ENCODE peak calls at places on chromosomes 13 and 19, in seven cellular contexts. Y is adipocyte, S is ovary, T is fibroblast of mammary gland, H is SJSA1, U is spleen, R is SJCRH30. F is an unnamed sample.

GRCh38 chr19:3712663-3713531 is 4.7 kb downstream of the TJP3 start:
- DNase-seq in Y (no peak), S (no peak), T (no peak), H (no peak), U (no peak), R (no peak), F (peak; percentile 62)

GRCh38 chr13:59774511-59774911 is 389.2 kb downstream of the DIAPH3 start:
- DNase-seq in Y (peak; percentile 75), S (no peak), T (peak; percentile 61), H (no peak), U (no peak), R (peak; percentile 55), F (no peak)

GRCh38 chr19:9580728-9581127 is 3.6 kb downstream of the ZNF121 start:
- DNase-seq in Y (no peak), S (no peak), T (no peak), H (no peak), U (no peak), R (no peak), F (no peak)

GRCh38 chr13:44523176-44524017 is 52.7 kb downstream of the TSC22D1 start:
- DNase-seq in Y (peak; percentile 71), S (no peak), T (peak; percentile 52), H (peak; percentile 42), U (no peak), R (no peak), F (no peak)

GRCh38 chr19:41811036-41811435 is 14.6 kb downstream of the CEACAM3 start:
- DNase-seq in Y (no peak), S (no peak), T (no peak), H (no peak), U (peak; percentile 86), R (no peak), F (no peak)

GRCh38 chr13:78742659-78743058 is 83.7 kb upstream of the OBI1 start:
- DNase-seq in Y (no peak), S (no peak), T (no peak), H (no peak), U (no peak), R (no peak), F (no peak)

GRCh38 chr13:31824705-31825512 is 85.6 kb downstream of the RXFP2 start:
- DNase-seq in Y (peak; percentile 69), S (no peak), T (peak; percentile 43), H (no peak), U (no peak), R (no peak), F (no peak)

GRCh38 chr13:30577381-30577780 is 40.3 kb upstream of the USPL1 start:
- DNase-seq in Y (peak; percentile 67), S (no peak), T (peak; percentile 96), H (peak; percentile 70), U (no peak), R (peak; percentile 39), F (no peak)

GRCh38 chr19:18399008-18399407 is 1.6 kb upstream of the LRRC25 start:
- DNase-seq in Y (peak; percentile 50), S (peak; percentile 30), T (peak; percentile 60), H (peak; percentile 75), U (peak; percentile 86), R (no peak), F (no peak)

GRCh38 chr19:42280761-42281174 is 11.7 kb downstream of the CIC start:
- DNase-seq in Y (peak; percentile 77), S (no peak), T (peak; percentile 47), H (no peak), U (peak; percentile 87), R (peak; percentile 63), F (no peak)

GRCh38 chr19:5313307-5313706 is 27.3 kb downstream of the PTPRS start:
- DNase-seq in Y (no peak), S (no peak), T (no peak), H (no peak), U (peak; percentile 79), R (no peak), F (peak; percentile 74)

GRCh38 chr19:55672418-55672817 is 2.6 kb upstream of the EPN1 start:
- DNase-seq in Y (no peak), S (no peak), T (no peak), H (no peak), U (no peak), R (no peak), F (peak; percentile 19)

GRCh38 chr13:102642029-102642428 is 45.2 kb downstream of the TPP2 start:
- DNase-seq in Y (no peak), S (no peak), T (no peak), H (no peak), U (no peak), R (no peak), F (no peak)

GRCh38 chr13:99617474-99618255 is 116.4 kb downstream of the TM9SF2 start:
- DNase-seq in Y (peak; percentile 81), S (peak; percentile 40), T (peak; percentile 66), H (peak; percentile 85), U (no peak), R (peak; percentile 19), F (peak; percentile 73)

GRCh38 chr13:102236830-102237621 is 164.8 kb downstream of the FGF14 start:
- DNase-seq in Y (no peak), S (no peak), T (no peak), H (no peak), U (no peak), R (no peak), F (no peak)

GRCh38 chr13:112119192-112120030 is 52.5 kb downstream of the SOX1 start:
- DNase-seq in Y (no peak), S (no peak), T (no peak), H (peak; percentile 44), U (peak; percentile 55), R (no peak), F (no peak)

GRCh38 chr19:17766543-17767131 is 15.4 kb downstream of the FCHO1 start:
- DNase-seq in Y (peak; percentile 79), S (peak; percentile 86), T (peak; percentile 80), H (peak; percentile 87), U (peak; percentile 94), R (peak; percentile 93), F (peak; percentile 92)

GRCh38 chr13:105894711-105895110 is 640.8 kb downstream of the EFNB2 start:
- DNase-seq in Y (peak; percentile 62), S (no peak), T (no peak), H (no peak), U (no peak), R (no peak), F (no peak)

GRCh38 chr13:58476176-58476575 is 844.6 kb downstream of the PCDH17 start:
- DNase-seq in Y (no peak), S (no peak), T (no peak), H (no peak), U (no peak), R (no peak), F (no peak)

GRCh38 chr13:49210669-49211068 is 9.5 kb upstream of the MLNR start:
- DNase-seq in Y (no peak), S (no peak), T (no peak), H (no peak), U (no peak), R (no peak), F (no peak)

GRCh38 chr19:1123381-1123780 is 19.6 kb downstream of the GPX4 start:
- DNase-seq in Y (no peak), S (no peak), T (no peak), H (no peak), U (peak; percentile 63), R (no peak), F (no peak)

GRCh38 chr13:32955881-32956594 is 60.2 kb upstream of the KL start:
- DNase-seq in Y (no peak), S (no peak), T (peak; percentile 3), H (no peak), U (no peak), R (peak; percentile 21), F (no peak)

GRCh38 chr19:41994521-41994971 is 516 bp upstream of the ATP1A3 start:
- DNase-seq in Y (no peak), S (no peak), T (no peak), H (no peak), U (no peak), R (peak; percentile 39), F (no peak)

GRCh38 chr19:13619203-13619632 is 112.9 kb upstream of the CACNA1A start:
- DNase-seq in Y (no peak), S (no peak), T (peak; percentile 83), H (no peak), U (no peak), R (no peak), F (no peak)

GRCh38 chr13:85828094-85828684 is 29.0 kb upstream of the SLITRK6 start:
- DNase-seq in Y (peak; percentile 75), S (no peak), T (peak; percentile 15), H (no peak), U (no peak), R (no peak), F (no peak)

GRCh38 chr19:13920940-13921744 is 15.1 kb downstream of the CC2D1A start:
- DNase-seq in Y (peak; percentile 51), S (no peak), T (peak; percentile 64), H (no peak), U (no peak), R (peak; percentile 76), F (no peak)

GRCh38 chr13:108363651-108364050 is 94.1 kb downstream of the TNFSF13B start:
- DNase-seq in Y (no peak), S (no peak), T (no peak), H (no peak), U (no peak), R (no peak), F (no peak)
- H3K4me3 ChIP-seq in Y (no peak overlapping the region), S (no peak overlapping the region), T (no peak overlapping the region), H (no peak overlapping the region), U (no peak overlapping the region), R (no peak overlapping the region), F (no peak overlapping the region)

GRCh38 chr19:50836543-50837195 is 3.3 kb upstream of the KLK15 start:
- DNase-seq in Y (no peak), S (no peak), T (no peak), H (no peak), U (peak; percentile 59), R (no peak), F (no peak)
- H3K4me3 ChIP-seq in Y (no peak overlapping the region), S (no peak overlapping the region), T (no peak overlapping the region), H (no peak overlapping the region), U (peak overlapping the region; percentile 51), R (no peak overlapping the region), F (no peak overlapping the region)

GRCh38 chr19:58401825-58402433 is 6.5 kb downstream of the RNF225 start:
- DNase-seq in Y (no peak), S (no peak), T (peak; percentile 23), H (no peak), U (peak; percentile 76), R (no peak), F (no peak)
- H3K4me3 ChIP-seq in Y (peak overlapping the region; percentile 86), S (peak overlapping the region; percentile 41), T (peak overlapping the region; percentile 68), H (peak overlapping the region; percentile 43), U (peak overlapping the region; percentile 59), R (peak overlapping the region; percentile 60), F (peak overlapping the region; percentile 50)

GRCh38 chr19:10644351-10645007 is 9.7 kb upstream of the ILF3 start:
- DNase-seq in Y (peak; percentile 93), S (peak; percentile 80), T (peak; percentile 65), H (peak; percentile 84), U (peak; percentile 96), R (peak; percentile 90), F (peak; percentile 94)
- H3K4me3 ChIP-seq in Y (no peak overlapping the region), S (no peak overlapping the region), T (no peak overlapping the region), H (no peak overlapping the region), U (no peak overlapping the region), R (no peak overlapping the region), F (no peak overlapping the region)

F was measured in right cardiac atrium.